ENCODE peak calls at places on chromosomes 2 and 18, in ten cellular contexts. A is transverse colon, Z is tibial nerve, K is A549, O is sigmoid colon, S is H1, E is ovary, Y is HepG2, V is SK-N-SH, P is upper lobe of left lung. N is an unnamed sample.

GRCh38 chr2:100228967-100229366 is 86.6 kb upstream of the AFF3 start:
- DNase-seq in V (no peak), K (no peak), Y (no peak), A (no peak), P (no peak), O (no peak), S (no peak), Z (no peak), E (no peak), N (no peak)

GRCh38 chr18:3499498-3499897 is 49.5 kb downstream of the TGIF1 start:
- DNase-seq in O (no peak), A (no peak), P (no peak), E (no peak), S (peak; percentile 59), Z (no peak), V (peak; percentile 55), K (peak; percentile 15), Y (no peak), N (no peak)

GRCh38 chr2:203913947-203914346 is 22.6 kb upstream of the ICOS start:
- DNase-seq in Z (no peak), K (no peak), O (no peak), E (no peak), A (no peak), V (no peak), P (no peak), S (no peak), Y (peak; percentile 10), N (no peak)

GRCh38 chr2:39545957-39546356 is 108.9 kb upstream of the MAP4K3 start:
- DNase-seq in P (no peak), Z (no peak), K (no peak), Y (no peak), O (no peak), S (no peak), A (no peak), V (no peak), E (no peak), N (no peak)

GRCh38 chr2:75632091-75632704 is 14.4 kb upstream of the MRPL19 start:
- DNase-seq in Y (no peak), A (no peak), V (no peak), P (no peak), K (no peak), E (peak; percentile 27), S (no peak), O (no peak), Z (no peak), N (no peak)

GRCh38 chr2:20532634-20533437 is 86.0 kb downstream of the RHOB start:
- DNase-seq in O (no peak), K (no peak), Y (peak; percentile 72), P (peak; percentile 50), E (no peak), V (no peak), S (no peak), A (no peak), Z (no peak), N (no peak)

GRCh38 chr2:98487806-98488189 is 43.1 kb downstream of the INPP4A start:
- DNase-seq in V (no peak), K (peak; percentile 59), Y (peak; percentile 66), E (no peak), S (no peak), P (no peak), O (peak; percentile 40), A (peak; percentile 56), Z (no peak), N (no peak)

GRCh38 chr2:39938035-39938835 is 159.2 kb upstream of the THUMPD2 start:
- DNase-seq in K (no peak), P (no peak), A (no peak), Z (no peak), E (no peak), O (no peak), V (no peak), Y (no peak), S (no peak), N (no peak)

GRCh38 chr2:233098615-233099014 is 38.5 kb downstream of the INPP5D start:
- DNase-seq in Z (no peak), O (peak; percentile 39), E (no peak), P (no peak), K (no peak), S (peak; percentile 80), V (peak; percentile 60), Y (peak; percentile 31), A (no peak), N (peak; percentile 46)

GRCh38 chr2:240506406-240507059 is 51.3 kb downstream of the ANKMY1 start:
- DNase-seq in K (no peak), S (no peak), V (peak; percentile 13), Y (no peak), Z (no peak), A (no peak), O (no peak), P (no peak), E (no peak), N (peak; percentile 21)

GRCh38 chr2:105406221-105406620 is 7.4 kb upstream of the FHL2 start:
- DNase-seq in E (no peak), Z (no peak), K (no peak), V (peak; percentile 67), P (no peak), Y (no peak), O (no peak), A (no peak), S (no peak), N (no peak)

GRCh38 chr2:161910200-161910599 is 163.8 kb downstream of the DPP4 start:
- DNase-seq in E (no peak), S (no peak), Z (no peak), A (no peak), V (no peak), K (no peak), Y (no peak), O (no peak), P (no peak), N (no peak)

GRCh38 chr2:235444101-235444597 is 49.7 kb upstream of the AGAP1 start:
- DNase-seq in K (no peak), A (no peak), E (no peak), V (no peak), O (no peak), Z (no peak), Y (peak; percentile 36), S (no peak), P (no peak), N (no peak)

GRCh38 chr2:220787251-220787650 is 784.9 kb downstream of the EPHA4 start:
- DNase-seq in Y (no peak), P (no peak), Z (no peak), A (no peak), K (no peak), O (no peak), V (no peak), E (no peak), S (no peak), N (no peak)

GRCh38 chr2:128490321-128490720 is 171.7 kb upstream of the HS6ST1 start:
- DNase-seq in S (peak; percentile 42), Z (no peak), Y (no peak), O (no peak), E (no peak), K (no peak), P (no peak), V (no peak), A (no peak), N (no peak)

GRCh38 chr2:219157396-219157795 is 3.2 kb downstream of the NHEJ1 start:
- DNase-seq in O (no peak), P (no peak), S (no peak), Y (no peak), A (no peak), E (no peak), K (no peak), Z (no peak), V (no peak), N (no peak)

GRCh38 chr2:219158586-219158985 is 2.0 kb downstream of the NHEJ1 start:
- DNase-seq in Z (no peak), S (no peak), O (no peak), A (no peak), E (no peak), V (no peak), P (no peak), Y (no peak), K (no peak), N (no peak)

GRCh38 chr2:219160186-219161017 is at the start of gene NHEJ1:
- DNase-seq in V (peak; percentile 98), A (peak; percentile 99), O (peak; percentile 99), E (peak; percentile 99), S (peak; percentile 100), K (peak; percentile 94), Z (peak; percentile 99), P (peak; percentile 100), Y (peak; percentile 90), N (peak; percentile 99)

GRCh38 chr2:219159771-219160185 is 837 bp downstream of the NHEJ1 start:
- DNase-seq in O (no peak), E (no peak), Z (no peak), Y (no peak), S (no peak), P (no peak), A (no peak), K (no peak), V (no peak), N (no peak)

GRCh38 chr2:219158025-219158424 is 2.6 kb downstream of the NHEJ1 start:
- DNase-seq in S (no peak), Y (no peak), O (no peak), K (no peak), A (no peak), P (no peak), E (no peak), Z (no peak), V (no peak), N (no peak)
- TF ChIP-seq EP300 in S (no peak), Y (no peak), O (no peak), K (no peak), A (no peak), P (no peak), E (no peak), Z (no peak), V (no peak), N (no peak)

GRCh38 chr2:201175971-201176570 is 6.9 kb upstream of the CASP10 start:
- DNase-seq in Y (peak; percentile 21), O (no peak), P (no peak), S (no peak), K (no peak), A (peak; percentile 27), V (no peak), E (no peak), Z (no peak), N (peak; percentile 65)
- TF ChIP-seq EP300 in Y (no peak), O (no peak), P (peak; percentile 93), S (no peak), K (no peak), A (no peak), V (no peak), E (no peak), Z (no peak), N (no peak)

DNA sequence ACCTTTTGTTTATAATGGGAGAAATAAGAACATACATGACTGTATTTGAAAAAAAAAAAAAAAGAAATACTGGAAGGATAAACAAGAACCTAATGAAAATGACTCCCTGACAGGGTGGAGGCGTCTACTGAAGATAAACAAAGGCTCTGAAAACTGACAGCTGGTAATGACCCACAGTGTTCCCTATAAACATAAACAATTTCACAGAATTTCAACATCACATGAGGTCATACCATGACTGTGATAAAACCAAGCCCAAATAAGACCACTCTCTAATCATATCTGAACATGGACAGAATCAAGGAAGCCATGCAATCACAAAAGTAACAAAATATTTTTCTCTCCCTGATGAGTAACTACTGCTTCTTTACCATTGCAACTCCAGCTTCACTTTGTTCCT is 159.4 kb downstream of the FAM124B start:
- DNase-seq in A (no peak), E (no peak), K (no peak), Z (no peak), P (no peak), S (no peak), Y (no peak), V (no peak), O (no peak), N (no peak)
- TF ChIP-seq EP300 in A (no peak), E (no peak), K (no peak), Z (no peak), P (no peak), S (no peak), Y (no peak), V (no peak), O (no peak), N (no peak)

GRCh38 chr2:222427606-222428320 is 3.4 kb downstream of the SGPP2 start:
- DNase-seq in S (no peak), K (no peak), A (peak; percentile 63), V (no peak), E (no peak), Z (no peak), O (no peak), Y (no peak), P (no peak), N (peak; percentile 40)
- TF ChIP-seq EP300 in S (no peak), K (no peak), A (peak; percentile 2), V (no peak), E (no peak), Z (no peak), O (no peak), Y (no peak), P (peak; percentile 85), N (no peak)

N was measured in stomach.